ENCODE peak calls at places on chromosome 3, in five cellular contexts. R, X, G, Q and K are unnamed samples.

GRCh38 chr3:98573231-98573728 is 20.1 kb downstream of the CPOX start:
- DNase-seq in X (no peak), R (no peak), Q (no peak), G (no peak), K (no peak)

GRCh38 chr3:195878424-195879274 is 29.7 kb downstream of the TNK2 start:
- DNase-seq in R (no peak), G (no peak), X (no peak), Q (peak), K (no peak)

GRCh38 chr3:20097015-20097414 is 56.8 kb downstream of the KAT2B start:
- DNase-seq in X (no peak), G (no peak), R (no peak), Q (no peak), K (no peak)

GRCh38 chr3:190360228-190360627 is 27.7 kb upstream of the CLDN16 start:
- DNase-seq in G (no peak), Q (no peak), X (no peak), R (no peak), K (no peak)

GRCh38 chr3:52090131-52090548 is 33.8 kb upstream of the DUSP7 start:
- DNase-seq in R (no peak), Q (peak), G (no peak), X (no peak), K (peak)

GRCh38 chr3:139301183-139301582 is 42.6 kb upstream of the MRPS22 start:
- DNase-seq in R (no peak), G (no peak), Q (peak), X (no peak), K (peak)

GRCh38 chr3:138369151-138369900 is 20.9 kb downstream of the MRAS start:
- DNase-seq in G (no peak), X (no peak), Q (no peak), R (no peak), K (no peak)

GRCh38 chr3:38313263-38313662 is 31.2 kb downstream of the SLC22A14 start:
- DNase-seq in Q (no peak), G (no peak), R (no peak), X (no peak), K (no peak)

GRCh38 chr3:154018100-154018696 is 103.0 kb upstream of the ARHGEF26 start:
- DNase-seq in Q (no peak), X (peak), G (peak), R (peak), K (peak)

GRCh38 chr3:135191690-135192089 is 396.6 kb downstream of the EPHB1 start:
- DNase-seq in Q (no peak), X (no peak), R (no peak), G (no peak), K (no peak)

GRCh38 chr3:142502187-142502985 is 54.5 kb upstream of the XRN1 start:
- DNase-seq in Q (no peak), X (no peak), G (no peak), R (no peak), K (no peak)

GRCh38 chr3:126423191-126424038 is 28.7 kb downstream of the CFAP100 start:
- DNase-seq in Q (no peak), G (no peak), X (no peak), R (no peak), K (no peak)

GRCh38 chr3:177263615-177264365 is 66.5 kb upstream of the TBL1XR1 start:
- DNase-seq in Q (no peak), X (no peak), G (no peak), R (peak), K (peak)

GRCh38 chr3:159828542-159828943 is 160.1 kb upstream of the IL12A start:
- DNase-seq in R (peak), Q (no peak), G (no peak), X (no peak), K (peak)

GRCh38 chr3:113255100-113255853 is 43.9 kb downstream of the BOC start:
- DNase-seq in Q (no peak), G (no peak), R (no peak), X (no peak), K (no peak)

GRCh38 chr3:182971637-182972036 is 8.7 kb downstream of the DCUN1D1 start:
- DNase-seq in Q (no peak), X (no peak), R (no peak), G (no peak), K (peak)

GRCh38 chr3:27345493-27345892 is 23.7 kb downstream of the NEK10 start:
- DNase-seq in Q (no peak), G (no peak), X (no peak), R (no peak), K (no peak)

GRCh38 chr3:165463546-165463945 is 267.4 kb upstream of the SLITRK3 start:
- DNase-seq in X (no peak), Q (no peak), R (no peak), G (no peak), K (peak)

GRCh38 chr3:63193647-63194046 is 84.5 kb upstream of the SYNPR start:
- DNase-seq in G (no peak), X (no peak), R (no peak), Q (no peak), K (peak)

GRCh38 chr3:38829404-38829803 is 13.4 kb upstream of the SCN10A start:
- DNase-seq in G (no peak), X (no peak), Q (peak), R (no peak), K (peak)

GRCh38 chr3:53354945-53355498 is 7.7 kb upstream of the DCP1A start:
- DNase-seq in R (no peak), Q (no peak), G (no peak), X (no peak), K (peak)

GRCh38 chr3:188546835-188547670 is 393.1 kb downstream of the LPP start:
- DNase-seq in G (no peak), Q (no peak), X (no peak), R (no peak), K (peak)

GRCh38 chr3:128875556-128876120 is 3.8 kb upstream of the ACAD9 start:
- DNase-seq in R (no peak), G (peak), Q (peak), X (peak), K (peak)

GRCh38 chr3:105747056-105747455 is 121.8 kb downstream of the CBLB start:
- DNase-seq in R (no peak), X (no peak), Q (no peak), G (no peak), K (peak)

GRCh38 chr3:61679103-61679502 is 117.7 kb downstream of the PTPRG start:
- DNase-seq in R (no peak), G (no peak), Q (no peak), X (no peak), K (no peak)

GRCh38 chr3:150278843-150279341 is 129.2 kb upstream of the TSC22D2 start:
- DNase-seq in X (no peak), Q (no peak), G (no peak), R (no peak), K (peak)

GRCh38 chr3:37765591-37766219 is 96.0 kb upstream of the CTDSPL start:
- DNase-seq in X (no peak), R (no peak), G (no peak), Q (no peak), K (peak)

GRCh38 chr3:45599984-45600650 is 5.6 kb downstream of the LIMD1 start:
- DNase-seq in Q (no peak), G (no peak), X (no peak), R (no peak), K (no peak)

GRCh38 chr3:61699622-61700021 is 138.3 kb downstream of the PTPRG start:
- DNase-seq in R (no peak), Q (no peak), G (no peak), X (no peak), K (no peak)

GRCh38 chr3:55624238-55624637 is 137.1 kb upstream of the WNT5A start:
- DNase-seq in X (no peak), G (no peak), R (no peak), Q (no peak), K (no peak)

GRCh38 chr3:49785565-49786356 is 581 bp downstream of the IP6K1 start:
- DNase-seq in R (no peak), X (peak), Q (peak), G (peak), K (peak)

GRCh38 chr3:12893872-12894271 is 52.5 kb upstream of the RPL32 start:
- DNase-seq in G (no peak), R (no peak), X (no peak), Q (no peak), K (no peak)

GRCh38 chr3:145906755-145907154 is 254.2 kb downstream of the PLOD2 start:
- DNase-seq in G (no peak), X (no peak), Q (no peak), R (no peak), K (no peak)

GRCh38 chr3:132006605-132007204 is 28.1 kb downstream of the CPNE4 start:
- DNase-seq in R (peak), G (peak), X (peak), Q (no peak), K (peak)